ENCODE peak calls at places on chromosome 1, in ten cellular contexts. G, U, A, Q, M, V, L, Z, X and C are unnamed samples.

GRCh38 chr1:224178894-224179293 is 4.1 kb upstream of the DEGS1 start:
- DNase-seq in G (no peak), U (no peak), A (no peak), Q (no peak), M (no peak), V (no peak), L (no peak), Z (no peak), X (no peak), C (no peak)

GRCh38 chr1:90507173-90507572 is 209.9 kb downstream of the BARHL2 start:
- DNase-seq in G (no peak), U (no peak), A (no peak), Q (no peak), M (no peak), V (no peak), L (no peak), Z (no peak), X (no peak), C (no peak)

GRCh38 chr1:161473363-161473762 is 31.9 kb upstream of the FCGR2A start:
- DNase-seq in G (peak; percentile 44), U (no peak), A (peak; percentile 29), Q (no peak), M (no peak), V (no peak), L (no peak), Z (no peak), X (no peak), C (no peak)

GRCh38 chr1:198125995-198126758 is 30.6 kb upstream of the NEK7 start:
- DNase-seq in G (peak; percentile 99), U (no peak), A (peak; percentile 72), Q (no peak), M (no peak), V (no peak), L (no peak), Z (no peak), X (no peak), C (no peak)

GRCh38 chr1:169044296-169044695 is 62.2 kb upstream of the ATP1B1 start:
- DNase-seq in G (no peak), U (no peak), A (no peak), Q (no peak), M (no peak), V (peak; percentile 68), L (no peak), Z (no peak), X (peak; percentile 32), C (peak; percentile 41)

GRCh38 chr1:6485140-6485936 is 6.1 kb downstream of the PLEKHG5 start:
- DNase-seq in G (no peak), U (no peak), A (no peak), Q (no peak), M (no peak), V (no peak), L (no peak), Z (no peak), X (no peak), C (no peak)

GRCh38 chr1:109274533-109275476 is 8.1 kb downstream of the PSRC1 start:
- DNase-seq in G (peak; percentile 50), U (no peak), A (no peak), Q (no peak), M (no peak), V (no peak), L (no peak), Z (no peak), X (no peak), C (no peak)

GRCh38 chr1:112605633-112606327 is 13.2 kb downstream of the ST7L start:
- DNase-seq in G (no peak), U (no peak), A (peak; percentile 37), Q (no peak), M (no peak), V (no peak), L (no peak), Z (no peak), X (no peak), C (no peak)

GRCh38 chr1:93651695-93652094 is 29.9 kb downstream of the BCAR3 start:
- DNase-seq in G (no peak), U (no peak), A (no peak), Q (no peak), M (no peak), V (no peak), L (no peak), Z (no peak), X (no peak), C (no peak)

GRCh38 chr1:101264699-101265098 is 27.9 kb downstream of the S1PR1 start:
- DNase-seq in G (no peak), U (no peak), A (no peak), Q (no peak), M (no peak), V (no peak), L (no peak), Z (no peak), X (no peak), C (no peak)

GRCh38 chr1:202283991-202284390 is 57.7 kb downstream of the UBE2T start:
- DNase-seq in G (no peak), U (no peak), A (peak; percentile 91), Q (no peak), M (no peak), V (no peak), L (peak; percentile 69), Z (no peak), X (no peak), C (no peak)

GRCh38 chr1:228178737-228179720 is 13.4 kb downstream of the IBA57 start:
- DNase-seq in G (no peak), U (no peak), A (no peak), Q (no peak), M (no peak), V (no peak), L (no peak), Z (no peak), X (no peak), C (no peak)

GRCh38 chr1:198922638-198923430 is 284.0 kb downstream of the PTPRC start:
- DNase-seq in G (no peak), U (no peak), A (no peak), Q (no peak), M (no peak), V (no peak), L (no peak), Z (no peak), X (no peak), C (no peak)

GRCh38 chr1:109513110-109513702 is 3.7 kb upstream of the AMIGO1 start:
- DNase-seq in G (no peak), U (no peak), A (no peak), Q (no peak), M (no peak), V (no peak), L (no peak), Z (no peak), X (no peak), C (no peak)

GRCh38 chr1:115807723-115808122 is 33.2 kb downstream of the NHLH2 start:
- DNase-seq in G (peak; percentile 56), U (no peak), A (peak; percentile 82), Q (no peak), M (no peak), V (peak; percentile 19), L (peak; percentile 57), Z (peak; percentile 56), X (peak; percentile 4), C (peak; percentile 60)

GRCh38 chr1:157137051-157137772 is 983 bp downstream of the ETV3 start:
- DNase-seq in G (no peak), U (no peak), A (peak; percentile 43), Q (no peak), M (no peak), V (no peak), L (no peak), Z (no peak), X (peak; percentile 19), C (peak; percentile 27)

GRCh38 chr1:22184892-22185612 is 42.2 kb upstream of the WNT4 start:
- DNase-seq in G (no peak), U (no peak), A (no peak), Q (no peak), M (no peak), V (no peak), L (no peak), Z (peak; percentile 51), X (no peak), C (no peak)